ENCODE peak calls at places on chromosomes 3 and 15, in ten cellular contexts. T is mucosa of descending colon; S is Caco-2; K is AG04449; C is lower leg skin; M is HCT116; X is progenitor cell of endocrine pancreas; Z is CD4-positive, alpha-beta T cell; A is HFFc6; D is astrocyte of the spinal cord. Q is an unnamed sample.
A peak's percentile ranks its signal among the peaks of the same experiment; 100 is the strongest.

GRCh38 chr3:37970802-37971201 is 19.8 kb upstream of the VILL start:
- DNase-seq in K (no peak), T (no peak), S (no peak), C (peak; percentile 79), D (no peak), X (no peak), A (no peak), Z (no peak), M (no peak), Q (no peak)

GRCh38 chr15:37701230-37701629 is 233.2 kb upstream of the TMCO5A start:
- DNase-seq in Z (no peak), D (no peak), T (no peak), X (no peak), S (no peak), A (no peak), C (no peak), M (no peak), K (no peak), Q (no peak)

GRCh38 chr3:9198805-9199386 is 50.5 kb downstream of the SRGAP3 start:
- DNase-seq in D (no peak), T (no peak), C (peak; percentile 69), Z (no peak), M (no peak), X (no peak), A (no peak), K (no peak), S (no peak), Q (no peak)

GRCh38 chr3:59235221-59236012 is 185.6 kb upstream of the CFAP20DC start:
- DNase-seq in C (no peak), T (no peak), K (no peak), S (no peak), X (no peak), M (no peak), Z (no peak), A (no peak), D (no peak), Q (no peak)

GRCh38 chr3:38454884-38455638 is 1.4 kb downstream of the ACVR2B start:
- DNase-seq in K (no peak), C (peak; percentile 94), T (peak; percentile 85), A (no peak), S (peak; percentile 82), D (peak; percentile 24), Z (peak; percentile 29), M (no peak), X (peak; percentile 80), Q (peak; percentile 63)

GRCh38 chr3:123071146-123071545 is 4.3 kb downstream of the PDIA5 start:
- DNase-seq in Z (no peak), T (no peak), X (no peak), M (no peak), S (no peak), A (no peak), C (peak; percentile 8), K (no peak), D (no peak), Q (no peak)

GRCh38 chr3:50430186-50430585 is 70.9 kb upstream of the TMEM115 start:
- DNase-seq in T (no peak), M (no peak), S (no peak), A (no peak), C (no peak), D (no peak), K (no peak), Z (no peak), X (no peak), Q (no peak)

GRCh38 chr15:67861983-67862382 is 22.1 kb upstream of the RNU6-1 start:
- DNase-seq in X (no peak), M (no peak), Z (no peak), A (no peak), S (no peak), T (no peak), C (no peak), D (no peak), K (no peak), Q (no peak)

GRCh38 chr15:91067026-91067425 is 33.0 kb upstream of the SV2B start:
- DNase-seq in C (no peak), K (no peak), M (no peak), T (no peak), D (no peak), Z (no peak), S (no peak), A (peak; percentile 14), X (no peak), Q (no peak)

GRCh38 chr3:148957586-148957985 is 33.8 kb upstream of the GYG1 start:
- DNase-seq in K (no peak), A (no peak), S (peak; percentile 28), D (no peak), C (no peak), T (no peak), Z (no peak), M (peak; percentile 8), X (no peak), Q (no peak)

GRCh38 chr3:86830566-86830965 is 160.4 kb downstream of the VGLL3 start:
- DNase-seq in A (peak; percentile 18), C (no peak), K (peak; percentile 78), S (no peak), T (no peak), Z (no peak), X (no peak), D (peak; percentile 77), M (no peak), Q (no peak)

GRCh38 chr3:149288655-149289054 is 44.8 kb downstream of the TM4SF18 start:
- DNase-seq in M (no peak), C (no peak), X (no peak), S (no peak), K (no peak), Z (no peak), A (no peak), D (no peak), T (no peak), Q (no peak)

GRCh38 chr3:189142527-189142926 is 29.2 kb upstream of the TPRG1 start:
- DNase-seq in D (no peak), K (no peak), T (no peak), M (no peak), A (no peak), Z (peak; percentile 6), S (no peak), C (no peak), X (no peak), Q (no peak)

GRCh38 chr15:79339588-79340314 is 28.8 kb downstream of the TMED3 start:
- DNase-seq in Z (no peak), M (peak; percentile 29), S (peak; percentile 41), C (no peak), X (no peak), D (peak; percentile 68), A (peak; percentile 61), T (no peak), K (peak; percentile 21), Q (no peak)

GRCh38 chr15:79341361-79341760 is 30.4 kb downstream of the TMED3 start:
- DNase-seq in S (no peak), A (no peak), C (no peak), D (no peak), K (no peak), Z (no peak), X (no peak), T (no peak), M (no peak), Q (no peak)

GRCh38 chr15:79337591-79337990 is 26.7 kb downstream of the TMED3 start:
- DNase-seq in Z (no peak), A (no peak), K (no peak), M (no peak), C (no peak), X (no peak), S (no peak), D (no peak), T (no peak), Q (no peak)

GRCh38 chr15:79340315-79340602 is 29.3 kb downstream of the TMED3 start:
- DNase-seq in M (no peak), C (no peak), S (no peak), X (no peak), Z (no peak), K (no peak), A (no peak), T (no peak), D (no peak), Q (no peak)
- TF ChIP-seq CTCF in M (no peak), C (no peak), S (no peak), X (no peak), Z (no peak), K (no peak), A (peak; percentile 64), T (no peak), D (no peak), Q (no peak)

DNA sequence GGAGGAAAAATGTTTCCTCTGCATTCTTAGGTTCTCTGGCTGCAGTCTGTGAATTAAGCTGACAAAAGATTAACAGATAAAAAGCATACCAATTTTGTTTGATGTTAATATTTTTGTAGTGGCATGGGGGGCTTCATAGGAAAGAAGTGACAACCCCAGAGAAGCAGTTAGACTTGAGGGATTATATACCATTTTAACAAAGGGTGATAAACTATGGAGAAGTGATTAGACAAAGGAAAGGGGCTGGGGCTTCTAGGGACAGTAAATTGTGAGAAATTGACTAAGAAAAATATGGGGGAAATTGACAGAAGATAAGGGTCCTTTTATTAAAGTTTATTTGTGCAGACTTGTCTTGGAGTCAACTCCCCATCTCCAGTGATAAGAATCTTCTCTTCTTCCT is 55.7 kb upstream of the NR2E3 start:
- DNase-seq in Z (no peak), S (no peak), C (no peak), M (no peak), K (no peak), X (no peak), D (no peak), T (no peak), A (no peak), Q (no peak)
- TF ChIP-seq CTCF in Z (no peak), S (no peak), C (no peak), M (no peak), K (no peak), X (no peak), D (no peak), T (no peak), A (no peak), Q (no peak)

GRCh38 chr3:33064929-33065328 is 32.0 kb downstream of the GLB1 start:
- DNase-seq in X (no peak), A (no peak), T (no peak), C (no peak), M (no peak), D (no peak), Z (peak; percentile 39), K (no peak), S (peak; percentile 26), Q (no peak)
- TF ChIP-seq CTCF in X (no peak), A (peak; percentile 45), T (no peak), C (no peak), M (peak; percentile 3), D (no peak), Z (peak; percentile 54), K (no peak), S (peak; percentile 11), Q (no peak)

GRCh38 chr3:88005066-88005465 is 53.7 kb downstream of the CGGBP1 start:
- DNase-seq in A (peak; percentile 32), C (no peak), S (no peak), D (peak; percentile 35), T (no peak), K (peak; percentile 14), X (no peak), Z (no peak), M (peak; percentile 18), Q (no peak)
- TF ChIP-seq CTCF in A (peak; percentile 76), C (no peak), S (peak; percentile 6), D (no peak), T (no peak), K (peak; percentile 5), X (peak; percentile 43), Z (peak; percentile 53), M (peak; percentile 12), Q (no peak)

GRCh38 chr3:141103067-141103466 is 51.9 kb downstream of the SPSB4 start:
- DNase-seq in C (peak; percentile 39), M (no peak), A (no peak), D (no peak), K (no peak), Z (no peak), T (no peak), X (no peak), S (no peak), Q (no peak)
- TF ChIP-seq CTCF in C (no peak), M (no peak), A (no peak), D (no peak), K (no peak), Z (no peak), T (no peak), X (no peak), S (no peak), Q (no peak)